ENCODE peak calls at places on chromosomes 7 and 10, in six cellular contexts. X is fibroblast of villous mesenchyme; M is activated T-cell treated with anti-CD3 and anti-CD28 coated beads for 24 hours; L is amniotic stem cell; F is activated CD8-positive, alpha-beta memory T cell treated with anti-CD3 and anti-CD28 coated beads for 24 hours; K is posterior cingulate gyrus. E is an unnamed sample.

GRCh38 chr10:94307046-94307615 is 55.6 kb downstream of the NOC3L start:
- DNase-seq in X (no peak), L (no peak), F (no peak), M (no peak), K (no peak), E (no peak)

GRCh38 chr10:119657725-119658124 is 6.5 kb downstream of the BAG3 start:
- DNase-seq in K (no peak), L (no peak), X (peak; percentile 66), M (no peak), F (no peak), E (no peak)

GRCh38 chr7:44085549-44085948 is 3.2 kb upstream of the POLM start:
- DNase-seq in X (no peak), K (peak; percentile 36), L (no peak), F (no peak), M (no peak), E (no peak)

GRCh38 chr10:103888113-103888841 is 29.7 kb downstream of the STN1 start:
- DNase-seq in K (no peak), L (no peak), X (peak; percentile 80), M (no peak), F (no peak), E (no peak)

GRCh38 chr10:114374141-114374791 is 30.0 kb downstream of the AFAP1L2 start:
- DNase-seq in K (peak; percentile 72), M (no peak), L (no peak), X (peak; percentile 79), F (no peak), E (no peak)

GRCh38 chr10:117865945-117866344 is 180.8 kb downstream of the RAB11FIP2 start:
- DNase-seq in L (no peak), F (no peak), K (no peak), M (no peak), X (no peak), E (no peak)

GRCh38 chr10:61688551-61689308 is 26.0 kb downstream of the CABCOCO1 start:
- DNase-seq in X (no peak), L (no peak), K (no peak), F (no peak), M (no peak), E (no peak)

GRCh38 chr7:41696323-41696916 is 6.5 kb downstream of the INHBA start:
- DNase-seq in X (peak; percentile 91), F (no peak), K (peak; percentile 86), M (no peak), L (peak; percentile 81), E (no peak)

GRCh38 chr7:158828343-158829020 is 827 bp downstream of the ESYT2 start:
- DNase-seq in M (no peak), K (no peak), F (no peak), X (peak; percentile 30), L (no peak), E (no peak)

GRCh38 chr7:43522406-43523156 is 60.3 kb upstream of the STK17A start:
- DNase-seq in M (no peak), L (peak; percentile 38), F (no peak), X (peak; percentile 34), K (no peak), E (no peak)

GRCh38 chr7:18399624-18400235 is 95.8 kb upstream of the HDAC9 start:
- DNase-seq in M (no peak), F (no peak), X (no peak), K (no peak), L (no peak), E (no peak)

GRCh38 chr7:20199015-20199737 is 18.0 kb downstream of the MACC1 start:
- DNase-seq in K (no peak), M (no peak), X (peak; percentile 15), L (no peak), F (no peak), E (no peak)

GRCh38 chr7:3732395-3732794 is 431.3 kb downstream of the SDK1 start:
- DNase-seq in M (no peak), F (no peak), K (no peak), L (no peak), X (no peak), E (no peak)

GRCh38 chr7:149126662-149127321 is 668 bp upstream of the ZNF425 start:
- DNase-seq in M (peak; percentile 49), K (peak; percentile 89), F (peak; percentile 90), L (no peak), X (peak; percentile 30), E (peak; percentile 34)

GRCh38 chr7:157293413-157293788 is 43.4 kb upstream of the DNAJB6 start:
- DNase-seq in L (no peak), K (no peak), M (no peak), F (no peak), X (no peak), E (no peak)

GRCh38 chr10:127398140-127398966 is 150.8 kb upstream of the NPS start:
- DNase-seq in K (no peak), X (peak; percentile 16), M (no peak), L (peak; percentile 5), F (no peak), E (no peak)

GRCh38 chr7:102046373-102047117 is 229.1 kb downstream of the CUX1 start:
- DNase-seq in X (no peak), K (no peak), L (no peak), F (no peak), M (no peak), E (no peak)

GRCh38 chr10:122407375-122408125 is 33.0 kb downstream of the PLEKHA1 start:
- DNase-seq in F (peak; percentile 66), X (peak; percentile 57), K (no peak), L (no peak), M (peak; percentile 23), E (peak; percentile 44)

GRCh38 chr7:149599636-149600206 is 102.1 kb upstream of the ZNF746 start:
- DNase-seq in X (no peak), K (no peak), L (no peak), F (no peak), M (no peak), E (no peak)

GRCh38 chr10:22230331-22230833 is 12.6 kb upstream of the EBLN1 start:
- DNase-seq in X (peak; percentile 58), L (no peak), K (no peak), F (no peak), M (peak; percentile 23), E (peak; percentile 28)